ENCODE peak calls at places on chromosome 3, in four cellular contexts. C, A, T and X are unnamed samples.

GRCh38 chr3:139121513-139122220 is 77.0 kb upstream of the PRR23C start:
- DNase-seq in A (no peak), C (no peak), T (peak; percentile 67), X (no peak)

GRCh38 chr3:130504701-130505100 is 12.3 kb upstream of the COL6A6 start:
- DNase-seq in C (no peak), T (no peak), A (no peak), X (no peak)

GRCh38 chr3:168959731-168960130 is 703.8 kb downstream of the MECOM start:
- DNase-seq in C (no peak), A (no peak), T (no peak), X (no peak)

GRCh38 chr3:13780432-13781173 is 99.3 kb downstream of the WNT7A start:
- DNase-seq in T (no peak), C (no peak), A (no peak), X (no peak)

GRCh38 chr3:39038165-39038564 is 13.6 kb downstream of the SCN11A start:
- DNase-seq in C (no peak), T (no peak), A (no peak), X (no peak)

GRCh38 chr3:123489400-123490004 is 40.6 kb upstream of the ADCY5 start:
- DNase-seq in A (no peak), C (peak; percentile 96), T (peak; percentile 27), X (peak; percentile 73)

GRCh38 chr3:146801492-146801891 is 196.3 kb upstream of the PLSCR5 start:
- DNase-seq in C (no peak), A (no peak), T (no peak), X (no peak)

GRCh38 chr3:46585799-46586693 is 19.9 kb upstream of the LRRC2 start:
- DNase-seq in A (no peak), T (peak; percentile 81), C (no peak), X (no peak)

GRCh38 chr3:44995142-44995770 is 19.2 kb downstream of the EXOSC7 start:
- DNase-seq in T (no peak), C (no peak), A (no peak), X (no peak)

GRCh38 chr3:150277444-150277843 is 130.7 kb upstream of the TSC22D2 start:
- DNase-seq in T (no peak), C (no peak), A (no peak), X (no peak)

GRCh38 chr3:120472121-120472844 is 21.5 kb upstream of the FSTL1 start:
- DNase-seq in C (no peak), T (no peak), A (no peak), X (no peak)

GRCh38 chr3:193960485-193961172 is 175.3 kb upstream of the HES1 start:
- DNase-seq in C (no peak), A (no peak), T (no peak), X (no peak)

GRCh38 chr3:53577486-53577885 is 83.1 kb downstream of the CACNA1D start:
- DNase-seq in A (no peak), C (no peak), T (no peak), X (no peak)

GRCh38 chr3:196344663-196345062 is 6.5 kb upstream of the TM4SF19 start:
- DNase-seq in T (no peak), C (peak; percentile 1), A (no peak), X (no peak)

GRCh38 chr3:99762901-99763300 is 54.8 kb upstream of the CMSS1 start:
- DNase-seq in A (no peak), T (no peak), C (no peak), X (no peak)

GRCh38 chr3:172946061-172946460 is 195.0 kb downstream of the SPATA16 start:
- DNase-seq in A (no peak), C (no peak), T (no peak), X (no peak)

GRCh38 chr3:43742935-43743334 is 52.2 kb downstream of the ABHD5 start:
- DNase-seq in A (no peak), C (no peak), T (no peak), X (no peak)

GRCh38 chr3:55724407-55724784 is 237.3 kb upstream of the WNT5A start:
- DNase-seq in T (no peak), A (no peak), C (no peak), X (no peak)

GRCh38 chr3:4835616-4836043 is 143.6 kb upstream of the BHLHE40 start:
- DNase-seq in T (no peak), C (no peak), A (no peak), X (no peak)

GRCh38 chr3:107986505-107986904 is 104.3 kb downstream of the CD47 start:
- DNase-seq in A (no peak), T (no peak), C (no peak), X (no peak)

GRCh38 chr3:151770941-151771340 is 37.2 kb downstream of the AADACL2 start:
- DNase-seq in C (no peak), A (no peak), T (peak; percentile 88), X (no peak)

GRCh38 chr3:178768072-178768864 is 232.0 kb downstream of the KCNMB2 start:
- DNase-seq in T (no peak), A (no peak), C (no peak), X (no peak)

GRCh38 chr3:178771511-178771910 is 235.3 kb downstream of the KCNMB2 start:
- DNase-seq in C (no peak), T (no peak), A (no peak), X (no peak)

GRCh38 chr3:178765472-178765871 is 229.2 kb downstream of the KCNMB2 start:
- DNase-seq in A (no peak), T (no peak), C (no peak), X (no peak)

GRCh38 chr3:178762382-178762781 is 226.1 kb downstream of the KCNMB2 start:
- DNase-seq in T (no peak), C (no peak), A (no peak), X (no peak)

DNA sequence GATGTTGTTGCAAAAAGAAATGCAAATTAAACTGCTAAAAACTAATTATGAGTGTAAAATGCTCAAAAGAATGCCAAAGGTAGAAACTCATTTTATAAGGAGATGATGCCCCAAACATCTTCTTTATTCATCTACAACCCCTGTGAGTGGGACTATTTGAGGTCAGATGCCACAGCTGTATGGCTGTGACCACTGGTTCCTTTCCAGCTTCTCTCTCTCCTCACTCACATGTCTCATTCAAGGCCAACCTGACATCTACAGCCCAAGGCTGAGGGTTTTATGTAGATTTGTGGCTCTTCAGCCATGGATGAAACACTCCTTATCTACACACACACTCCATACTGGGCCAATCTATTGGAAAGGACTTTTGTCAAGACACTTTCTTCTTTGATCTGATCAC is 231.3 kb downstream of the KCNMB2 start:
- DNase-seq in C (no peak), A (no peak), T (no peak), X (no peak)
- TF ChIP-seq SP1 in C (no peak), A (no peak), T (no peak), X (no peak)

DNA sequence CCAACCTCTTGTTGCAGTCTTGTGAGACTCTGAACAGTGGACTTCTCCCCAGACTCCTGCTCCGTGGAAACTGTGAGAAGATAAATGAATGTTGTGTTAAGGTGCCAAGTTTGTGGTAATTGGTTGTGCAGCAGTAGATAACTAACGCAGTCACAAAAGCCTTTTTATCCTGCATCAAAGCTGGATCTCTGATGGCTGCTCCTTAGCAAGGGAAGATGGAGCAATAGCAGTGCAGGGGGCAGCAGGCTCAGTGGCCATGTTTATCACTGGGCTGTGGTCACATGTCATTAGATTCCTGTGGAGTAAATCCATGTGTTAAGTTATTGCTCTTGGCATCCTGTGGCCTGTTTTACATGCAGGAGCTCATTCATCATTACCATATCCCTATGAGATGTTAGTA is 13.5 kb downstream of the CMTM7 start:
- DNase-seq in T (no peak), C (no peak), A (no peak), X (no peak)
- TF ChIP-seq CBX5 in T (no peak), C (no peak), A (no peak), X (no peak)

GRCh38 chr3:9781551-9781950 is 10.7 kb downstream of the TADA3 start:
- DNase-seq in A (no peak), T (no peak), C (no peak), X (no peak)
- TF ChIP-seq SP1 in A (no peak), T (no peak), C (no peak), X (no peak)

GRCh38 chr3:195066441-195066841 is 204.5 kb downstream of the XXYLT1 start:
- DNase-seq in T (no peak), C (no peak), A (no peak), X (no peak)
- TF ChIP-seq CBX5 in T (no peak), C (no peak), A (no peak), X (no peak)

DNA sequence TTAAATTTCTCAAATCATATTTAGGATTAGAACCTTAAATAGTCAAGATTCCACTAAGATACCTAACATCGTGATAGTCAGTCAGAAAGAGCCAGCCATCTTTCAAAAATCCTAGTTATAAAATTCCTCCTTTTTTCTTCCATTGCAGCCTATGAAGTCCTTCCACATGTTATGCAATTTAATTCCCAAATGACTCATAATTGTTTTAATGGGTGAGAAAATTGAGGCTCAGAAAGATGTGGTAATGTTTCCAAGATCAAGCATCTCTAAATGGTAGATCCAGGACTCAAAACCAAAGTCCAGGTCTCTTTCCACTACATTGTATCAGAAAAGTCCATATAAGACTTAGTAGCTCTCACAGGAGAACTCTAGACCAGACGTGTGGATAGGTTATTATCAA is 9.5 kb downstream of the CFAP44 start:
- DNase-seq in T (no peak), A (no peak), C (no peak), X (no peak)
- TF ChIP-seq SP1 in T (no peak), A (no peak), C (no peak), X (no peak)

GRCh38 chr3:34568766-34569165 is 770.3 kb downstream of the PDCD6IP start:
- DNase-seq in C (no peak), T (no peak), A (no peak), X (no peak)
- TF ChIP-seq CBX5 in C (no peak), T (no peak), A (no peak), X (no peak)

DNA sequence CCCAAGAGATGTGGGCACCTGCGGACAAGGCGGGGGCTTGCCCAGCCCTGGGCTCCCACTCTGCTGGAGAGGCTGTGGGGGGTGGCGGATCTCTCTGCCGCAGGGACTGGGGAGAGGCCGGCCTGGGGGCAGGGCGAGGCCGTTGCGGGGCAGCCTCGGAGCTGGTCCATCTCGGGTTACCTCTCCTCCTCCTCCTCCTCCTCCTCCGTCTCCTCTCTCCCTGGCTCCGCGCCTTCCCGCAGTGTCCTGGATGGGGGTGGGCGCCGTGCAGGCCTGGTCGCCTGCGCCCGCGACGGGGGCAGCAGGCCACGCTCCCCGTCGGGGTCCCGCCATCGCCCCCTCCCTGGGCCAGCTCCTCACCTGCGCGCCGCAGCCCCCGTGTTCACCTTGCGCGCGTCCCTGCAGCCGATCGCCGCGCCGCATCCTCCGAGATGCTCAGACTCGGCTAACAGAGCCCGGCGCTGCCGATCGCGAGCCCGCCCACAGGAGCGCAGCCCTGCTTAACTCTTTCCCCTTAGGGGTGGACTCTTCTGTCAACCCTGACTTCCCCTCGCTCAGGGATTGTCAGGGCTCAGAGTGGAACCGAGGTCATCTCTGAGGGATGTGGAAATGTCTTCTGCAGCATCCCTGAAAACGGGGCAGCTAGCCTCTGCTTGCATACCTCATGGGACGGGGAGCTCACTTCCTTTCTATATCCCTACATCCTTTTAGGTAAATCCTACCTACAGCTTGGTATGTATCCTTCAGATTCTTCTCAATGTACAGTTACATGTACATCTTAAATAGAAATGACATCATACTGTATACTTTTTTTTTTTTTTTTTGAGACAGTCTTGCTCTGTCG is at the start of gene PRRT3:
- DNase-seq in A (no peak), T (no peak), C (peak; percentile 83), X (peak; percentile 73)
- TF ChIP-seq SP1 in A (no peak), T (no peak), C (peak; percentile 26), X (peak; percentile 86)

GRCh38 chr3:64830681-64831080 is 142.9 kb upstream of the ADAMTS9 start:
- DNase-seq in C (no peak), A (no peak), T (no peak), X (no peak)
- TF ChIP-seq CBX5 in C (no peak), A (no peak), T (no peak), X (no peak)

GRCh38 chr3:1734494-1735122 is 364.1 kb upstream of the CNTN4 start:
- DNase-seq in C (no peak), T (no peak), A (no peak), X (no peak)
- TF ChIP-seq SP1 in C (no peak), T (no peak), A (no peak), X (no peak)